ENCODE peak calls at places on chromosomes 3 and 15, in six cellular contexts. E is activated T-cell treated with anti-CD3 and anti-CD28 coated beads for 24 hours, R is NCI-H1092, S is hepatocyte, V is AG08395, C is dorsolateral prefrontal cortex. Z is an unnamed sample.
A peak's percentile ranks its signal among the peaks of the same experiment; 100 is the strongest.

GRCh38 chr3:57752307-57752706 is 3.8 kb upstream of the SLMAP start:
- DNase-seq in E (no peak), R (no peak), S (peak; percentile 47), V (no peak), C (no peak), Z (no peak)

GRCh38 chr3:156816794-156817741 is 9.1 kb upstream of the LEKR1 start:
- DNase-seq in E (peak; percentile 83), R (peak; percentile 73), S (peak; percentile 97), V (peak; percentile 76), C (peak; percentile 66), Z (peak; percentile 86)

GRCh38 chr3:113660901-113661300 is 35.5 kb downstream of the USF3 start:
- DNase-seq in E (no peak), R (no peak), S (no peak), V (no peak), C (no peak), Z (no peak)

GRCh38 chr3:70829101-70829500 is 516.7 kb upstream of the MDFIC2 start:
- DNase-seq in E (no peak), R (no peak), S (peak; percentile 13), V (peak; percentile 76), C (no peak), Z (no peak)

GRCh38 chr3:73502609-73503560 is 121.9 kb downstream of the PDZRN3 start:
- DNase-seq in E (peak; percentile 21), R (peak; percentile 50), S (peak; percentile 82), V (peak; percentile 71), C (peak; percentile 63), Z (peak; percentile 10)

GRCh38 chr3:150666167-150666566 is 37.6 kb downstream of the ERICH6 start:
- DNase-seq in E (no peak), R (no peak), S (no peak), V (no peak), C (no peak), Z (no peak)

GRCh38 chr15:42549052-42549491 is 434 bp downstream of the HAUS2 start:
- DNase-seq in E (no peak), R (no peak), S (peak; percentile 33), V (peak; percentile 38), C (peak; percentile 10), Z (peak; percentile 35)

GRCh38 chr3:31878231-31878838 is 102.7 kb downstream of the OSBPL10 start:
- DNase-seq in E (no peak), R (no peak), S (no peak), V (peak; percentile 15), C (no peak), Z (no peak)

GRCh38 chr15:35633677-35634076 is 87.7 kb upstream of the DPH6 start:
- DNase-seq in E (no peak), R (no peak), S (no peak), V (no peak), C (no peak), Z (no peak)

GRCh38 chr15:40310001-40310959 is 2.5 kb upstream of the PLCB2 start:
- DNase-seq in E (peak; percentile 38), R (no peak), S (peak; percentile 63), V (peak; percentile 55), C (peak; percentile 24), Z (peak; percentile 35)

GRCh38 chr3:4019509-4019908 is 220.3 kb downstream of the LRRN1 start:
- DNase-seq in E (no peak), R (no peak), S (no peak), V (no peak), C (no peak), Z (no peak)

GRCh38 chr3:194930439-194931204 is 244.9 kb downstream of the FAM43A start:
- DNase-seq in E (no peak), R (no peak), S (no peak), V (peak; percentile 80), C (no peak), Z (no peak)

GRCh38 chr15:67176195-67176971 is 78.1 kb downstream of the AAGAB start:
- DNase-seq in E (no peak), R (peak; percentile 30), S (peak; percentile 63), V (no peak), C (no peak), Z (no peak)

GRCh38 chr3:119690043-119690656 is 12.7 kb upstream of the CFAP91 start:
- DNase-seq in E (no peak), R (no peak), S (peak; percentile 39), V (peak; percentile 51), C (no peak), Z (no peak)

GRCh38 chr3:107297597-107297996 is 79.6 kb upstream of the CCDC54 start:
- DNase-seq in E (no peak), R (no peak), S (no peak), V (no peak), C (no peak), Z (no peak)

GRCh38 chr15:82790321-82790720 is 15.5 kb downstream of the FSD2 start:
- DNase-seq in E (no peak), R (no peak), S (no peak), V (no peak), C (no peak), Z (no peak)

Z was measured in CD4-positive, alpha-beta T cell.